ENCODE peak calls at places on chromosomes 11 and 22, in four cellular contexts. D is HCT116, L is body of pancreas, U is A549. E is an unnamed sample. For H3K9me3, the result is how much of the 10 kb centered on the place peaks cover.

GRCh38 chr11:57791321-57792059 is 29.9 kb downstream of the CTNND1 start:
- DNase-seq in D (no peak), U (no peak), L (no peak), E (no peak)

GRCh38 chr22:38315801-38316339 is 1.4 kb downstream of the CSNK1E start:
- DNase-seq in L (no peak), U (no peak), D (no peak), E (peak)

GRCh38 chr11:15627560-15627959 is 512.8 kb downstream of the INSC start:
- DNase-seq in L (no peak), U (no peak), D (no peak), E (no peak)

GRCh38 chr22:41094036-41094435 is 1.6 kb downstream of the EP300 start:
- DNase-seq in D (no peak), L (no peak), U (peak), E (no peak)

GRCh38 chr22:35739076-35739475 is 21.4 kb downstream of the APOL5 start:
- DNase-seq in L (no peak), D (no peak), U (no peak), E (no peak)

GRCh38 chr22:37356922-37357321 is 70.4 kb downstream of the ELFN2 start:
- DNase-seq in U (no peak), D (no peak), L (no peak), E (no peak)

GRCh38 chr11:34356576-34356917 is 1.3 kb downstream of the ABTB2 start:
- DNase-seq in U (peak), L (no peak), D (no peak), E (peak)

GRCh38 chr22:37806409-37807338 is 1.1 kb upstream of the GCAT start:
- DNase-seq in L (peak), D (no peak), U (peak), E (peak)

GRCh38 chr11:120830092-120830491 is 193.8 kb upstream of the TBCEL start:
- DNase-seq in U (no peak), L (no peak), D (no peak), E (no peak)

GRCh38 chr11:14643697-14644395 is at the start of gene PDE3B:
- DNase-seq in U (peak), D (peak), L (peak), E (peak)

GRCh38 chr11:62446091-62446490 is 27.3 kb downstream of the SCGB1A1 start:
- DNase-seq in L (no peak), U (no peak), D (no peak), E (no peak)

GRCh38 chr11:16825968-16826367 is 87.5 kb downstream of the C11orf58 start:
- DNase-seq in D (no peak), U (no peak), L (no peak), E (no peak)

GRCh38 chr11:57530215-57530595 is 349 bp downstream of the TIMM10 start:
- DNase-seq in U (no peak), D (no peak), L (no peak), E (no peak)

GRCh38 chr11:119796363-119797060 is 67.5 kb upstream of the NECTIN1 start:
- DNase-seq in L (no peak), D (no peak), U (no peak), E (no peak)

GRCh38 chr11:118897721-118898310 is 14.1 kb downstream of the CXCR5 start:
- DNase-seq in U (no peak), L (peak), D (no peak), E (no peak)

GRCh38 chr11:129209891-129210830 is 18.0 kb upstream of the ARHGAP32 start:
- DNase-seq in U (no peak), L (no peak), D (no peak), E (no peak)

GRCh38 chr11:15341587-15341986 is 226.9 kb downstream of the INSC start:
- DNase-seq in D (no peak), L (no peak), U (no peak), E (no peak)

GRCh38 chr22:20981787-20982562 is at the start of gene LZTR1:
- DNase-seq in D (peak), L (peak), U (peak), E (peak)

GRCh38 chr11:1084561-1085439 is 10.1 kb downstream of the MUC2 start:
- DNase-seq in U (no peak), D (no peak), L (peak), E (no peak)

GRCh38 chr11:123233280-123233977 is 38.4 kb upstream of the CLMP start:
- DNase-seq in U (no peak), L (no peak), D (no peak), E (no peak)

GRCh38 chr11:5288108-5288911 is 13.4 kb downstream of the OR51B4 start:
- DNase-seq in D (no peak), L (no peak), U (no peak), E (no peak)

GRCh38 chr11:61914471-61915171 is 2.7 kb downstream of the RAB3IL1 start:
- DNase-seq in U (no peak), D (no peak), L (no peak), E (no peak)

GRCh38 chr11:102347526-102348331 is 715 bp downstream of the BIRC2 start:
- DNase-seq in D (no peak), U (peak), L (peak), E (peak)

GRCh38 chr11:103396237-103396636 is 287.0 kb downstream of the DYNC2H1 start:
- DNase-seq in U (no peak), L (no peak), D (no peak), E (no peak)

GRCh38 chr22:35470903-35471321 is 69.7 kb upstream of the RASD2 start:
- DNase-seq in D (peak), L (no peak), U (peak), E (no peak)

GRCh38 chr11:60098508-60098907 is 10.0 kb downstream of the MS4A2 start:
- DNase-seq in L (no peak), D (no peak), U (peak), E (no peak)

GRCh38 chr11:20116825-20117224 is 43.5 kb downstream of the DBX1 start:
- DNase-seq in U (no peak), D (no peak), L (no peak), E (no peak)

GRCh38 chr11:102345923-102346322 is 1.1 kb upstream of the BIRC2 start:
- DNase-seq in D (peak), U (peak), L (no peak), E (no peak)

DNA sequence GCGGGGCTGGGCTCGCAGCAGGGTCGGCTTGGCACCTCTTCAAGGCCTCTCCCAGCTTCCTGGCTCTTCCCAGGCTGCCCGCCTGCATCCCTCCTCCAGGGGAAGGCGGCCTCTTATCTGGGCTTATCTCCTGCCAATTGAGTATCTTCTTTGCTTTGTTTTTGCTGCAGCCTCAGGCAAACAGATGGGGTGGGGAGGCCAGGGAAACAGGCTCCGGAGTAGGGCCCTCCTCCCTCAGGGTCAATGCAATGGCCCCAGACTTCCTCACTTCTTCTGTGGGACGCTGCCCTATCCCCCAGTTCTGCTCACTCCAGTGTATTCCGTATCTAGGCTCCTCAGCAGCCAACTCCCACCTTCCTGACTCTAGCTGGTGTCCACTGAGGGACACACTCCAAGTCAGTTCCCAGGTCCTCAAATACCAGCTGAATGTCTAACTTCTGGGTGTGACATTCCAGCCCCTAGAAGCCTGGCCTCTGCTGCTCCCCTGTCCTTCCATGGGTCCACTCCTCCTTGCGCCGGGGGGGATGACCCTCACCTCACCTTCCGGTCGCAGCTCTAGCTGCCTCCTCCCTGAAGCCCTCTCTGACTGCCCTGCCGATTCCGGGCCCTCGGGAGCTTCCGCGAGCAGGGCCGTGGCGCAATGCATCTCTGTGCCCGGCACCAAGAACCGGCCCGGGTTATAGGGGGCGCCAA is 15.6 kb downstream of the BAD start:
- DNase-seq in D (no peak), U (peak), L (peak), E (peak)
- TF ChIP-seq POLR2A in D (no peak), U (no peak), L (no peak), E (no peak)

DNA sequence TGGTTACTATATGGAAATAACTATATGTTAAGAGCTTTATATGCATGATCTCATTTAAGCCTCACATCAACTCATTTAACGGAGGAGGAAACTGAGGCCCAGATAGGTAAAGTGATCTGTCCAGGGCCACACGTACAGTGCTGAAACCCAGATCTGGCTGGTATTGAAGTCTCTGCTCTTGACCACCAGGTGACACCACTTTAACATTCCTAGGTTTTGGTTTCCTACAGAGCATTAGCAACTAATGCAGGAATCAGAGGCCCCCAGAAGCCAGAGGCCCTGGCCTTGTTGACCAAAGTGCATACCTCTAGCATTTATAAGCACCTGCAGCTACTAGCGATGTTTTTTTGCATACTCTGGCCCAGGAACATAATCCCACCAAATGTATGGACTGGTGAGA is 12.9 kb upstream of the LIMK2 start:
- DNase-seq in U (no peak), D (no peak), L (no peak), E (no peak)
- TF ChIP-seq CTCF in U (no peak), D (peak), L (no peak), E (no peak)

GRCh38 chr22:47676685-47677084 is 914.2 kb downstream of the TBC1D22A start:
- DNase-seq in L (no peak), D (no peak), U (no peak), E (no peak)

GRCh38 chr22:47672526-47672925 is 910.1 kb downstream of the TBC1D22A start:
- DNase-seq in U (no peak), D (no peak), L (no peak), E (no peak)

GRCh38 chr22:47678667-47679287 is 916.3 kb downstream of the TBC1D22A start:
- DNase-seq in U (no peak), D (no peak), L (no peak), E (no peak)

GRCh38 chr22:47678048-47678447 is 915.6 kb downstream of the TBC1D22A start:
- DNase-seq in D (no peak), L (no peak), U (no peak), E (no peak)

GRCh38 chr22:47674600-47674999 is 912.1 kb downstream of the TBC1D22A start:
- DNase-seq in L (no peak), U (no peak), D (no peak), E (no peak)
- H3K9me3 ChIP-seq in L (under half), U (under half), D (under half), E (under half)

DNA sequence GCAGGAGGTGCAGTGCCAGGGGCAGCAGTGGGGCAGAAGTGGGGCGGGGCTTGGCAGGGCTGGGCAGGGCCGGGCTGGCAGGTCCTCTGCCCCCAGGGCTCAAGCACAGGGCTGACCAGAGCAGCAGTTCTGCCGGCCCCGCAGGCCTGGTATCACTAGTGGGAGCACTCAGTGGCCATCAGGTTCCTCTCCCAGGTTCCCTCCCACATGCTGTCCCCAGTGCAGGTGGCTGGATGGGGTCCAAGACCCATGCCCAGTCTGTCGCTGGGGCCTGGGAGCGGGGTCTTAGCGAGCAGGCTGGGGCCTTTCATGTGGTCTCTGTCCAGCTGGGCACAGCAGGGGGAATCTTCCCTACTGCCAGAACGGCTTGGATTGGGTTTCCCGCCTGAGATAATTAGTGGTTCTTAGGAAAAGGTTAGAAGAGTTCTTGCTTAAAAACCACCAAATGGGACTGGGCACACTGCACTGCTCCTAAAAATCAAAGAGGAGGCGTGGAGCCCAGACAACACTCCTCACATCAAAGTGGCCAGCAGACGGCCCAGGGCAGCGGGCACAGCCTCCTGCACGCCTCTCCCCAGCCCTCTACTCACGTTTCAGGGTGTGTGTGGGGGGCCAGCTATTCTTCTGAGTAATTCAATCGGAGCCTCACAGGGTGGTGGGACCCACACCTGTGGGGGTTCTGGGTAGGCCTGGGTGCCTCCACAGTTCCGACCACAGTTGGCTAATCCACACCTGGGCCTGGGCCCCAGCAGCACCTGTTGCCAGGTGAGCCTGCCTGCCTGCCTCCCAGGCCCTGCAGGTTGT is 45.6 kb downstream of the TPCN2 start:
- DNase-seq in U (no peak), D (no peak), L (no peak), E (no peak)
- TF ChIP-seq POLR2A in U (no peak), D (no peak), L (no peak), E (no peak)

DNA sequence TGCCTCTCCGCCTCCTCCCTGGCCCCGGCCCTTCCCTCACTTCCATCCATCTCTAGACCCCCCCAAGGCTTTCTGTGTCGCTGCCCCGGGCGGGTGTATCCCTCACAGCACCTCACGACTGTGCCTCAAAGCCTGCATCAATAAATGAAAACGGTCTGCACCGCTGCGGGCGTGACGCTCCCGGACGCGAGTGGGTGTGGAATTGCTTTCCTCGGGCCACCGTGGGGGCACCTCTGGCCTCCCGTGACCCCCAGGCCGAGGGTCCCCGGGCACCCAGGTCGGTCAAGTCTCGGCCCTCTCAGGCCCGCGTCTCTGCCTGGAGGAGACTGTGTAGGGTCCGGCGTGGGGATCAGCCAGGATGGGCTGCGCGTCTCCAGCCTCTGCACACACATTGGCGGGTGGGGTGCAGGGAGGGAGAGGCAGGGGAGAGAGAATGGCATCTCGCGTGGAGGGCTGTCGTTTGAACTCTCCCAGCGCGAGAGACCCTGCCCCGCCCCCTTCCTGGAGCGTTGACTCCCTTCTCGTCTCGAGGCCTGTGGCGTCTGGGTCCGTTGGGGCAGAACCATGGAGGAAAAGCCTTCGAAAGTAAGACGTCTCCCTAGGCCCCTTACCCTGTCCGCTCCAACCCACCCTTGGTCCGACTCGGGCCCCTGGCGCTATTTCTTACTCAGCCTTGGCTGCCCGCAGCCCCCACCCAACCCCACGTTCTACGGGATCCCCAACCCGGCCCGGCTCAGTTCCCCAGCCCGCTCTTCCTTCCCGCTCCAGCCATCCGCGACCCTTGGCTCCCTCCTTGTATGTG is at the start of gene CATSPERZ:
- DNase-seq in D (no peak), U (no peak), L (no peak), E (peak)
- TF ChIP-seq CTCF in D (no peak), U (no peak), L (no peak), E (peak)

GRCh38 chr22:26817926-26818325 is 160.5 kb downstream of the MIAT start:
- DNase-seq in U (no peak), L (no peak), D (no peak), E (no peak)
- H3K9me3 ChIP-seq in U (under half), L (under half), D (under half), E (under half)

DNA sequence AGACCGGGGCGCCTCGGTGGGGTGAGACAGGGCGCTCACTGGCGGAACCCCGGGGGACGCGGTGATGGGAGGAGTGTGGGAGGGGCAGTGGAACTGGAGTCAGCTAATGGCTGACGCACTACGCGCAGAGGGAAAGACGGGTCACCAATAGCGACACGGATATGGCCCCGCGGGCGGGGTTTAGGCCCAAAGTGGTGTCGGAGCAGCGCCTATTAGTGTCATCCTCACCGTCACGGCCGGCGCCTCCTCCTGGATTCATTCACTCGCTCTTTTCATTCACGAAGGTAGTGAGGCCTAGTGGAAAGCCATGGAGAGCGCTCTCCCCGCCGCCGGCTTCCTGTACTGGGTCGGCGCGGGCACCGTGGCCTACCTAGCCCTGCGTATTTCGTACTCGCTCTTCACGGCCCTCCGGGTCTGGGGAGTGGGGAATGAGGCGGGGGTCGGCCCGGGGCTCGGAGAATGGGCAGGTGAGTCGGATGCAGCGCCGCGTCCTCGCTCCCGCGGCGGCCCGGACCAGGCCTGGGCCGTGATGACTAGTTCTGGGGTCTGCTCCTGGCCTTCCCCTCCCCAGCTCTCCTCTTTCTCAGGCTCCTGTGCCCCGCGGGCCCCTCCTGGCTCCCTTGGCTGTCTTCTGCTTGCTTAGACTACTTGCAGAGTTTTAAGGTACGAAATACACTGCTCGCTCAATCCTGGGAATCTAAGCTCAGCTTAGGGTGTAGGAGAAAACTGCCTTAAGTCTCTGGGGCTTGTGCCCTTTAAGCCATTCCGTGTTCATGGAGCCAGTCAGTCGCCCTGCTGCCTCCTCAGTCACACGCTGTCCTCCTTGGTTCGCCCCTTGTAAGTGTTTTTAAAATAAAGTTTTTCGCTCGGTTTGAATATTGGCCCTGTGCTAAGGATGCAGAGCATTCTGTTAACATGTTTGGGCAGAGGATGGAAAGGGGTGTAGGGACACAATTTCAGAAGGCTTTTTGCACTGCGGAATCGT is at the start of gene HSD17B12:
- DNase-seq in D (peak), U (peak), L (peak), E (peak)
- TF ChIP-seq POLR2A in D (peak), U (peak), L (peak), E (peak)

GRCh38 chr22:19717691-19718254 is 3.5 kb downstream of the SEPTIN5 start:
- DNase-seq in D (no peak), U (peak), L (peak), E (peak)

GRCh38 chr22:19717181-19717580 is 2.9 kb downstream of the SEPTIN5 start:
- DNase-seq in U (no peak), L (no peak), D (no peak), E (no peak)

GRCh38 chr22:19719055-19719482 is 4.3 kb upstream of the GP1BB start:
- DNase-seq in U (no peak), D (no peak), L (no peak), E (no peak)

GRCh38 chr22:19719488-19720021 is 3.8 kb upstream of the GP1BB start:
- DNase-seq in D (no peak), U (no peak), L (no peak), E (no peak)

GRCh38 chr22:19718255-19719054 is 4.2 kb downstream of the SEPTIN5 start:
- DNase-seq in L (no peak), D (no peak), U (no peak), E (no peak)
- TF ChIP-seq CTCF in L (no peak), D (no peak), U (peak), E (no peak)

GRCh38 chr11:86708671-86709070 is 36.3 kb upstream of the ME3 start:
- DNase-seq in L (no peak), U (no peak), D (no peak), E (no peak)
- H3K9me3 ChIP-seq in L (under half), U (under half), D (under half), E (under half)